ENCODE peak calls at places on chromosomes 11 and 22, in nine cellular contexts. P is adrenal gland, W is tibial nerve, O is H54, B is HCT116, V is spleen, F is NB4, Z is Peyer's patch, E is endothelial cell of umbilical vein. L is an unnamed sample.
A peak's percentile ranks its signal among the peaks of the same experiment; 100 is the strongest.

GRCh38 chr22:38244106-38244505 is 28.7 kb downstream of the TMEM184B start:
- DNase-seq in P (no peak), W (no peak), O (no peak), B (no peak), V (no peak), F (no peak), Z (no peak), E (no peak), L (no peak)

GRCh38 chr11:1401656-1402221 is 12.0 kb downstream of the BRSK2 start:
- DNase-seq in P (peak; percentile 80), W (no peak), O (peak; percentile 65), B (no peak), V (no peak), F (peak; percentile 80), Z (no peak), E (peak; percentile 33), L (peak; percentile 73)

GRCh38 chr11:34707462-34707840 is 86.6 kb downstream of the EHF start:
- DNase-seq in P (no peak), W (no peak), O (no peak), B (no peak), V (no peak), F (no peak), Z (no peak), E (no peak), L (no peak)

GRCh38 chr11:125235006-125235405 is 70.5 kb downstream of the PKNOX2 start:
- DNase-seq in P (no peak), W (no peak), O (no peak), B (no peak), V (no peak), F (peak; percentile 33), Z (no peak), E (no peak), L (no peak)

GRCh38 chr11:93494341-93494740 is 48.9 kb downstream of the SMCO4 start:
- DNase-seq in P (no peak), W (no peak), O (no peak), B (no peak), V (no peak), F (no peak), Z (no peak), E (no peak), L (no peak)

GRCh38 chr11:69076129-69076791 is 27.5 kb downstream of the TPCN2 start:
- DNase-seq in P (no peak), W (no peak), O (peak; percentile 59), B (no peak), V (no peak), F (peak; percentile 81), Z (no peak), E (no peak), L (no peak)

GRCh38 chr22:16810188-16810802 is 14.9 kb downstream of the XKR3 start:
- DNase-seq in P (no peak), W (no peak), O (no peak), B (no peak), V (no peak), F (no peak), Z (no peak), E (no peak), L (no peak)

GRCh38 chr11:15663778-15664218 is 549.1 kb downstream of the INSC start:
- DNase-seq in P (peak; percentile 13), W (no peak), O (no peak), B (no peak), V (no peak), F (no peak), Z (no peak), E (no peak), L (no peak)

GRCh38 chr11:10125522-10126133 is 168.4 kb downstream of the SBF2 start:
- DNase-seq in P (no peak), W (no peak), O (no peak), B (no peak), V (no peak), F (no peak), Z (no peak), E (no peak), L (no peak)

GRCh38 chr11:66854729-66855211 is 2.1 kb upstream of the LRFN4 start:
- DNase-seq in P (no peak), W (no peak), O (no peak), B (no peak), V (peak; percentile 73), F (no peak), Z (no peak), E (no peak), L (no peak)

DNA sequence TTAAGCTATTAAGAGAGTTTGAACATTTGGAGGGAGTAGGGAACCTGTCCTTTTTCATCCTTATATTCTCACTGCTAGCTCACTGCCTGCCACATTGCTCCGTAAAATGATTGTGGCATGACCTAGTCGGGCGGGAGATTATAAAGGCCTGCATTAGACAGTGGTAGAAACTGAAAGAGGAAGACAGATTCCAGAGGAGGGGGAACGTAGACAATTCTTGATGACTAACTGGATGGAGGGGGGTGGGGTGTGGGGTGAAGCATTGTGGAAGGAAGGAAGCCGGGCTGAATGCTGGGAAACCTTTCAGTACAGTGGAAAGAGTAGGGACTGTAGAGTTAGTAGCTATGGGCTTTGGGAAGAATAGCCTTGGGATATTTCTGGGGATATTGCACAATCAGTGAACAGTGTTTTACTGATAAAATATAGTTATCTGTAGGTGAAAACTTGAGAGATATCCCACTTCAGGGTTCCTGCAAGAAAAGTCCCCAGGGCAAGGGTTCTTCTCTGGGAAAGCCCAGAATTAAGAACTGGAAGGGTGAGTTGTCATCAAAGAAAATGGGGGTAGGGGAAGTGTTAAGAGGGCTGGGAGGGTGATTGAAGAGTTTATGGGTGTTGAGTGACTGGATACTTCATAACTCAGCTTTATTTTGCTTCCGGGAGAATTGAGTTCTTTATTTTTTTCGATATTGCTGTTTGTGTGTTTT is 2.1 kb downstream of the MED15 start:
- DNase-seq in P (peak; percentile 95), W (peak; percentile 31), O (no peak), B (no peak), V (peak; percentile 79), F (peak; percentile 91), Z (peak; percentile 79), E (peak; percentile 91), L (no peak)
- TF ChIP-seq POLR2A in P (peak; percentile 75), W (no peak), O (peak; percentile 22), B (no peak), V (peak; percentile 34), F (no peak), Z (peak; percentile 87), E (peak; percentile 18), L (peak; percentile 59)

GRCh38 chr11:44621784-44622183 is 56.3 kb downstream of the CD82 start:
- DNase-seq in P (peak; percentile 4), W (no peak), O (no peak), B (no peak), V (peak; percentile 34), F (peak; percentile 36), Z (peak; percentile 10), E (no peak), L (peak; percentile 2)

GRCh38 chr11:44623321-44623715 is 57.9 kb downstream of the CD82 start:
- DNase-seq in P (peak; percentile 7), W (no peak), O (no peak), B (no peak), V (peak; percentile 75), F (no peak), Z (peak; percentile 15), E (peak; percentile 77), L (peak; percentile 10)

GRCh38 chr11:44623716-44624491 is 58.4 kb downstream of the CD82 start:
- DNase-seq in P (peak; percentile 7), W (no peak), O (no peak), B (no peak), V (peak; percentile 72), F (no peak), Z (peak; percentile 13), E (peak; percentile 52), L (peak; percentile 3)

GRCh38 chr11:44622190-44622650 is 56.8 kb downstream of the CD82 start:
- DNase-seq in P (peak; percentile 3), W (no peak), O (no peak), B (no peak), V (peak; percentile 68), F (no peak), Z (peak; percentile 14), E (no peak), L (peak; percentile 2)

DNA sequence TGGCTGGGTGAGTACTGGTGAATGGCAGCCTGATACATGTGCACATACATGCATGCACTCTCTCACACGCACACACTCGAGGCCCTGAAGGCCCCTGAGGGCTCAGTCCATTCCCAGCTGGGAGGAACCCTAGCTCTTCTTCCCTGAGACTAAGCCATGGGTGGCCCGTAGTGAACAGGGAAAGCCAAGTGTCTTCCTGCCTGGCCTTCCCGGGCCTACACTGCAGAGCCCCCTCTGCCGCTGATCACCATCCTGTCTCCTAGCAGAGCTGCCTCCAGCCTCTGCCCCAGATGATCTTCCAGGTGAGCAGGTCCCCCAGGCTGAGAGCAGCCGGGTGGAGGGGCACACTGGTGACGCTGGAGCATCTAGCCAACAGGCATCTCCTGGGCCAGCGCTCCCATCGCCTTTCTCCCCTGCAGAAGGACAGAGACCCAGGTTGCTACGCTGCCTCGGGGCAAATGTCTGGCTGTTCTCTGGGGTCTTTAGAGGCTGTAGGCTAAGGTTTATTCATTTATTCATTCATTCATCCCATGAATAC is 57.3 kb downstream of the CD82 start:
- DNase-seq in P (peak; percentile 3), W (no peak), O (no peak), B (no peak), V (peak; percentile 63), F (no peak), Z (no peak), E (no peak), L (peak; percentile 4)
- TF ChIP-seq POLR2A in P (no peak), W (no peak), O (no peak), B (no peak), V (no peak), F (no peak), Z (no peak), E (no peak), L (no peak)

GRCh38 chr22:31083377-31083768 is 2.3 kb downstream of the SMTN start:
- DNase-seq in P (no peak), W (no peak), O (no peak), B (no peak), V (no peak), F (no peak), Z (no peak), E (no peak), L (no peak)
- TF ChIP-seq POLR2A in P (no peak), W (no peak), O (no peak), B (no peak), V (no peak), F (no peak), Z (no peak), E (no peak), L (no peak)

DNA sequence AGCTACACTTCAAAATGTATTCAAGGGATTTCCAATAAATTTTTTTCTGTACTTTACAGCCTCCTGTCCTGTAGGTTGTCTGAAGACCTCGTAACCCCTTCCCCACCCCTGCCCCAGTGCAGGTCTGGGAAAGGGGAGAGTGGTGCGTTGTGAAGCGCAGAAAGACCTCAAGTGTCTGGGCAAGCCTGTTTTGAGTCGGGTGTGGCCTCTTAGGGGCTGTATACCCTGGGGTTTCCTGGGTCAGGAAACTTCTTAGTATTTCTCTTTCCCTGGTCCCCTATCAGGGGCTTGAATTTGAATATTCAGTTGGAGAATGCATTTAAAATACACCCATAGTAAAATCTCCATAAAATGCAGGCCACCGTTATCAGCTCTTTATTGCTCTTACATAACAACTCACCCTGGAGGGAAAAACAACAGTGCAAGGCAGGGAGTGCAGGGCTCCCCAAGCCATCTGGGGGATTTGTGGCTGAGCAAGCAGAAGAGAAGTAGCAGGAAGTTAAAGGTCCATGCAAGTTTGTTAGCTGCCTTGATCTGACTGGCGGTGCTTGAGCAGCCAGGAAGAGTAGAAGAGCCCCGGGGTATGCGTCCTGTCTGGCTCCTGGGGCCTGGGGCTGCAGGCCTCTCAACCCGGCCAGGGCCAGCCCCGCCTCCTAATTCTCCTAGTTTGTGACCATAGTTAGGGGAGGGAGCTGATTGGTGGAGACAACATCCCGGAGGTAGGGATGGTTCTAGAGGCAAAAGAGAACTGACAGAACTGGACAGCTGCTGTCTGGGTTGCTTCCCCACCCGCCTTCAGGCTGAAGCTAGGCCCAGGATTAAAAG is 25.7 kb downstream of the ARHGAP1 start:
- DNase-seq in P (no peak), W (no peak), O (no peak), B (no peak), V (peak; percentile 78), F (peak; percentile 97), Z (peak; percentile 20), E (no peak), L (no peak)
- TF ChIP-seq POLR2A in P (no peak), W (no peak), O (no peak), B (no peak), V (no peak), F (peak; percentile 29), Z (no peak), E (no peak), L (no peak)

L was measured in GM12892.